ENCODE peak calls at places on chromosomes 4 and X, in eight cellular contexts. A is SK-N-SH, U is adrenal gland, D is breast epithelium, B is upper lobe of right lung, L is cardiac muscle cell, J is left ventricle myocardium inferior, O is psoas muscle. Z is an unnamed sample.

GRCh38 chrX:38803609-38804480 is 2.6 kb downstream of the MID1IP1 start:
- DNase-seq in A (peak; percentile 87), U (peak; percentile 89), D (peak; percentile 66), B (peak; percentile 94), L (peak; percentile 84), J (peak; percentile 85), O (peak; percentile 88), Z (peak; percentile 79)

GRCh38 chr4:73811841-73812240 is 24.6 kb upstream of the CXCL6 start:
- DNase-seq in A (no peak), U (no peak), D (no peak), B (no peak), L (no peak), J (no peak), O (no peak), Z (no peak)

GRCh38 chr4:24888945-24889344 is 23.9 kb downstream of the CCDC149 start:
- DNase-seq in A (no peak), U (no peak), D (no peak), B (no peak), L (no peak), J (no peak), O (no peak), Z (no peak)

GRCh38 chrX:69618803-69619202 is 2.9 kb downstream of the EDA start:
- DNase-seq in A (peak; percentile 17), U (peak; percentile 43), D (no peak), B (no peak), L (peak; percentile 47), J (no peak), O (no peak), Z (no peak)

GRCh38 chrX:47706575-47706974 is 47.6 kb upstream of the UXT start:
- DNase-seq in A (no peak), U (no peak), D (no peak), B (no peak), L (peak; percentile 66), J (no peak), O (no peak), Z (no peak)

GRCh38 chr4:94653095-94653649 is 104.6 kb upstream of the BMPR1B start:
- DNase-seq in A (peak; percentile 69), U (no peak), D (no peak), B (no peak), L (peak; percentile 36), J (no peak), O (no peak), Z (peak; percentile 46)

GRCh38 chrX:84168095-84168494 is 19.9 kb downstream of the RPS6KA6 start:
- DNase-seq in A (no peak), U (no peak), D (no peak), B (no peak), L (no peak), J (no peak), O (no peak), Z (no peak)

GRCh38 chr4:149211961-149212360 is 603.7 kb downstream of the IQCM start:
- DNase-seq in A (no peak), U (no peak), D (no peak), B (no peak), L (no peak), J (no peak), O (no peak), Z (no peak)

GRCh38 chr4:77336411-77337142 is 179.6 kb downstream of the CCNG2 start:
- DNase-seq in A (no peak), U (no peak), D (no peak), B (no peak), L (no peak), J (no peak), O (no peak), Z (no peak)

GRCh38 chr4:105626846-105627245 is 74.4 kb downstream of the ARHGEF38 start:
- DNase-seq in A (no peak), U (no peak), D (no peak), B (no peak), L (no peak), J (no peak), O (no peak), Z (no peak)

GRCh38 chr4:122803788-122804208 is 22.8 kb upstream of the FGF2 start:
- DNase-seq in A (no peak), U (peak; percentile 33), D (no peak), B (no peak), L (peak; percentile 83), J (peak; percentile 22), O (no peak), Z (peak; percentile 68)

GRCh38 chrX:29662101-29662500 is 553.3 kb upstream of the MAGEB2 start:
- DNase-seq in A (no peak), U (no peak), D (no peak), B (no peak), L (peak; percentile 55), J (no peak), O (no peak), Z (no peak)

GRCh38 chr4:127124919-127125318 is 507.8 kb upstream of the INTU start:
- DNase-seq in A (no peak), U (no peak), D (no peak), B (no peak), L (peak; percentile 22), J (no peak), O (no peak), Z (no peak)

GRCh38 chr4:163269156-163269555 is 63.2 kb downstream of the NPY1R start:
- DNase-seq in A (no peak), U (no peak), D (no peak), B (no peak), L (no peak), J (no peak), O (no peak), Z (peak; percentile 35)

GRCh38 chr4:158813113-158813512 is 44.3 kb downstream of the FNIP2 start:
- DNase-seq in A (no peak), U (no peak), D (no peak), B (no peak), L (no peak), J (no peak), O (no peak), Z (no peak)

GRCh38 chrX:115437841-115438240 is 123.1 kb upstream of the PLS3 start:
- DNase-seq in A (no peak), U (peak; percentile 9), D (no peak), B (no peak), L (peak; percentile 46), J (no peak), O (no peak), Z (no peak)

GRCh38 chrX:85698921-85699320 is 319.5 kb upstream of the POF1B start:
- DNase-seq in A (no peak), U (no peak), D (no peak), B (no peak), L (no peak), J (no peak), O (no peak), Z (no peak)

GRCh38 chr4:118738999-118739690 is 54.0 kb downstream of the METTL14 start:
- DNase-seq in A (no peak), U (no peak), D (no peak), B (no peak), L (no peak), J (no peak), O (no peak), Z (no peak)

GRCh38 chrX:154649864-154650510 is 3.4 kb downstream of the CTAG2 start:
- DNase-seq in A (no peak), U (peak; percentile 3), D (no peak), B (no peak), L (no peak), J (no peak), O (no peak), Z (no peak)

GRCh38 chr4:173424899-173425805 is 26.2 kb upstream of the SCRG1 start:
- DNase-seq in A (no peak), U (no peak), D (no peak), B (no peak), L (peak; percentile 41), J (no peak), O (no peak), Z (no peak)

GRCh38 chrX:42846741-42847140 is 68.8 kb upstream of the PPP1R2C start:
- DNase-seq in A (no peak), U (no peak), D (no peak), B (no peak), L (peak; percentile 15), J (no peak), O (no peak), Z (no peak)

GRCh38 chrX:48945517-48946348 is 11.7 kb downstream of the OTUD5 start:
- DNase-seq in A (peak; percentile 75), U (peak; percentile 57), D (no peak), B (peak; percentile 66), L (peak; percentile 59), J (peak; percentile 22), O (peak; percentile 27), Z (peak; percentile 33)

GRCh38 chrX:107742754-107743191 is 32.8 kb downstream of the TSC22D3 start:
- DNase-seq in A (no peak), U (peak; percentile 53), D (no peak), B (no peak), L (no peak), J (no peak), O (peak; percentile 36), Z (peak; percentile 9)

GRCh38 chr4:37812713-37813112 is 13.8 kb upstream of the PGM2 start:
- DNase-seq in A (no peak), U (no peak), D (no peak), B (no peak), L (peak; percentile 64), J (no peak), O (no peak), Z (no peak)

GRCh38 chrX:77447339-77448149 is at the start of gene FGF16:
- DNase-seq in A (peak; percentile 45), U (no peak), D (no peak), B (peak; percentile 44), L (no peak), J (no peak), O (peak; percentile 20), Z (no peak)

DNA sequence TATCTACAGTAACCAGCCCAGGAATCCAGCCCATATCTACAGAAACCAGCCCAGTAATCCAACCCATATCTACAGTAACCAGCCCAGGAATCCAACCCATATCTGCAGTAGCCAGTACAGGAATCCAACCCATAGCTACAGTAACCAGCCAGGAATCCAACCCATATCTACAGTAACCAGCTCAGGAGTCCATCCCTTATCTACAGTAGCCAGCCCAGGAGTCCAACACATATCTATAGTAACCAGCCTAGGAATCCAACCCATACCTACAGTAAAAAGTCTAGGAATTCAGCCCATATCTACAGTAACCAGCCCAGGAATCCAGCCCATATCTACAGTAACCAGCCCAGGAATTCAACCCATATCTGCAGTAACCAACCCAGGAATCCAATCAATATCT is 445.0 kb upstream of the BOD1L1 start:
- DNase-seq in A (no peak), U (no peak), D (no peak), B (no peak), L (no peak), J (no peak), O (no peak), Z (no peak)
- H3K4me1 ChIP-seq in A (no peaks in the 10 kb centered on the region), U (no peaks in the 10 kb centered on the region), D (no peaks in the 10 kb centered on the region), B (no peaks in the 10 kb centered on the region), L (no peaks in the 10 kb centered on the region), J (no peaks in the 10 kb centered on the region), O (no peaks in the 10 kb centered on the region), Z (no peaks in the 10 kb centered on the region)

GRCh38 chr4:79831119-79831528 is 241.9 kb downstream of the ANTXR2 start:
- DNase-seq in A (peak; percentile 37), U (no peak), D (no peak), B (no peak), L (no peak), J (no peak), O (no peak), Z (no peak)
- H3K4me1 ChIP-seq in A (no peaks in the 10 kb centered on the region), U (no peaks in the 10 kb centered on the region), D (no peaks in the 10 kb centered on the region), B (no peaks in the 10 kb centered on the region), L (peaks cover 5% of the 10 kb centered on the region), J (no peaks in the 10 kb centered on the region), O (no peaks in the 10 kb centered on the region), Z (no peaks in the 10 kb centered on the region)

GRCh38 chr4:68962868-68963267 is 11.3 kb upstream of the UGT2A3 start:
- DNase-seq in A (no peak), U (no peak), D (no peak), B (no peak), L (no peak), J (no peak), O (no peak), Z (no peak)
- H3K4me1 ChIP-seq in A (no peaks in the 10 kb centered on the region), U (no peaks in the 10 kb centered on the region), D (no peaks in the 10 kb centered on the region), B (no peaks in the 10 kb centered on the region), L (peaks cover 13% of the 10 kb centered on the region), J (no peaks in the 10 kb centered on the region), O (no peaks in the 10 kb centered on the region), Z (no peaks in the 10 kb centered on the region)

GRCh38 chr4:7960017-7960789 is 20.5 kb upstream of the AFAP1 start:
- DNase-seq in A (no peak), U (peak; percentile 61), D (no peak), B (no peak), L (no peak), J (no peak), O (no peak), Z (no peak)
- H3K4me1 ChIP-seq in A (peaks cover 48% of the 10 kb centered on the region), U (peaks cover 14% of the 10 kb centered on the region), D (no peaks in the 10 kb centered on the region), B (peaks cover 40% of the 10 kb centered on the region), L (peaks cover 16% of the 10 kb centered on the region), J (peaks cover 17% of the 10 kb centered on the region), O (peaks cover 16% of the 10 kb centered on the region), Z (no peaks in the 10 kb centered on the region)